ENCODE peak calls at places on chromosomes 16 and 17, in four cellular contexts. J is right lobe of liver; Q is CD8-positive, alpha-beta T cell; X is GM12878. B is an unnamed sample. For H3K4me1, the result is how much of the 10 kb centered on the place peaks cover.

GRCh38 chr16:57563761-57564160 is 21.3 kb downstream of the ADGRG5 start:
- DNase-seq in J (no peak), Q (no peak), X (no peak), B (no peak)

GRCh38 chr16:3131755-3132377 is 3.0 kb upstream of the ZNF213 start:
- DNase-seq in J (no peak), Q (peak), X (no peak), B (no peak)

GRCh38 chr17:17957584-17957916 is 14.7 kb downstream of the TOM1L2 start:
- DNase-seq in J (no peak), Q (no peak), X (no peak), B (no peak)

GRCh38 chr16:3656491-3657468 is 2.3 kb downstream of the DNASE1 start:
- DNase-seq in J (peak), Q (no peak), X (no peak), B (no peak)

GRCh38 chr17:28684963-28685362 is 23.0 kb downstream of the SUPT6H start:
- DNase-seq in J (no peak), Q (no peak), X (no peak), B (no peak)

GRCh38 chr16:82598766-82599165 is 28.0 kb upstream of the CDH13 start:
- DNase-seq in J (no peak), Q (no peak), X (no peak), B (no peak)

GRCh38 chr17:44432254-44433157 is 43.1 kb upstream of the ITGA2B start:
- DNase-seq in J (no peak), Q (no peak), X (no peak), B (no peak)

GRCh38 chr17:42759982-42760651 is 910 bp upstream of the RAMP2 start:
- DNase-seq in J (no peak), Q (no peak), X (no peak), B (no peak)

GRCh38 chr16:11188801-11189740 is 66.9 kb downstream of the SOCS1 start:
- DNase-seq in J (no peak), Q (no peak), X (no peak), B (no peak)

GRCh38 chr17:55722742-55723487 is at the start of gene TMEM100:
- DNase-seq in J (no peak), Q (no peak), X (no peak), B (no peak)

GRCh38 chr17:58330997-58331814 is 2.6 kb upstream of the TSPOAP1 start:
- DNase-seq in J (peak), Q (peak), X (no peak), B (no peak)

GRCh38 chr16:83393196-83393981 is 414.4 kb upstream of the HSBP1 start:
- DNase-seq in J (no peak), Q (no peak), X (no peak), B (no peak)

GRCh38 chr16:49181812-49182211 is 99.8 kb downstream of the CBLN1 start:
- DNase-seq in J (no peak), Q (no peak), X (no peak), B (no peak)

GRCh38 chr16:83802135-83802534 is 5.6 kb upstream of the HSBP1 start:
- DNase-seq in J (no peak), Q (no peak), X (no peak), B (no peak)

GRCh38 chr17:41772218-41772585 is 14.3 kb downstream of the JUP start:
- DNase-seq in J (no peak), Q (no peak), X (no peak), B (no peak)

GRCh38 chr16:77112701-77113100 is 78.3 kb upstream of the MON1B start:
- DNase-seq in J (no peak), Q (no peak), X (no peak), B (no peak)

GRCh38 chr17:67615736-67616135 is 102.0 kb upstream of the NOL11 start:
- DNase-seq in J (no peak), Q (no peak), X (no peak), B (no peak)

GRCh38 chr17:8556074-8556473 is 74.5 kb downstream of the MYH10 start:
- DNase-seq in J (no peak), Q (no peak), X (no peak), B (no peak)

DNA sequence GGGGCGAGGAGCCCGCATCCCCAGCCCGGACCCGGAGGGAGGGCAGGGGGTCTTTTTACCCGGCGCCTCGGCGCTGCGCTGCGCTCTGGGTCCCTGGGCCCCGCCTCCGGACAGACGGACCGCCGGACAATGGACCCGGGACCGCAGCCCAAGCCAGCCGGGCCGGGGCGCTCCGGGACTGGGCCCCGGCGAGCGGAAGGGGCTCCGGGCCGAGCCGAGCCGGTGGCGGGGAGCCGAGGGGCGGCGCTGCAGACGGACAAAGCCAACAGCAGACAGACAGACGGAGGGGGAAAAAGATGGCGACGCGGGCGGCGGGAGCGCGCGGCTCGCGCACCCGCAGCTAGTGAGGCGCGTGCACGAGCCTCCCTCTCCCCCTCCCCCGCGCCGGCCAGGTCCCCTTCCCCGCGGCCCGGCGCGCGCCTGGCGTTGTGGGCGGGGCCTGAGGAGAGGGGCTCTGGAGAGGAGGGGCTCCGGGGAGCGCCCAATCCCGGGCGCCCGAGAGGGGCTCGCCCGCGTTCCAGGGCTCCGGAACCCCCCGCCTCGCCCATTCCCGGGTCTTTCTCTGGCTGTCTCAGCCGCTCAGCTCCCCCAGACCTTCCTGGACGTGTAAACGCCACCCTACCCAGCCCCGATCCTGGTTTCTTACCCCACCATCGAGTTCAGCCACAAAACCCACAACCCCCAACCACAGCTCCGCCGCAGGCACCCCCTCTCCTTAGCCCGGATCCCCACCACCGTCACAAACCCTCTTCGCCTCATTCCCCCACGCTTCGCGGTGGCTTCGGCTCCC is at the start of gene ZNF821:
- DNase-seq in J (peak), Q (peak), X (no peak), B (no peak)
- TF ChIP-seq CTCF in J (peak), Q (no peak), X (peak), B (no peak)

DNA sequence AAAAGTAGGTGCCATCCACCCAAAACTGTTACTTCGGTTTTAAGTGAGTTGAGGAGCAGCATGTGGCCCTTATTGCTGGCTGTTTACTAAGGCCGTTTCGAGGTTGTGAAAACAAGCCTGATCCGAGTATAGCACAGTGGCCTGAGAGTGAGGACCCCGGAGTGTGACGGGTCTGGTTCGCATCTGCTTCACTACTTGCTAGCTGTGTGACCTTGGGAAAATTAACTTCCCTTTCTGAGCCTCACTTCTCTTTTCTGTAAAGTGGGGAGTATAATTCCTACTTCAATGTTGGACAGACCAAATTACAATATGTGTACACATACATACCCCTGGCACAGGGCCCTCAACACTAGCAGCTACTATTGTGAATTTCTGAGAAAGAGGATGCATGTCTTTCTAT is 11.7 kb upstream of the HEATR6 start:
- DNase-seq in J (no peak), Q (no peak), X (no peak), B (no peak)
- H3K4me1 ChIP-seq in J (under half), Q (under half), X (under half), B (under half)

GRCh38 chr17:75240394-75241142 is 20.8 kb downstream of the GGA3 start:
- DNase-seq in J (no peak), Q (no peak), X (no peak), B (no peak)
- H3K27ac ChIP-seq in J (no peak), Q (no peak), X (no peak), B (peak)

GRCh38 chr16:68994324-68994723 is 111.1 kb upstream of the HAS3 start:
- DNase-seq in J (no peak), Q (no peak), X (no peak), B (no peak)
- TF ChIP-seq CTCF in J (no peak), Q (no peak), X (no peak), B (no peak)

DNA sequence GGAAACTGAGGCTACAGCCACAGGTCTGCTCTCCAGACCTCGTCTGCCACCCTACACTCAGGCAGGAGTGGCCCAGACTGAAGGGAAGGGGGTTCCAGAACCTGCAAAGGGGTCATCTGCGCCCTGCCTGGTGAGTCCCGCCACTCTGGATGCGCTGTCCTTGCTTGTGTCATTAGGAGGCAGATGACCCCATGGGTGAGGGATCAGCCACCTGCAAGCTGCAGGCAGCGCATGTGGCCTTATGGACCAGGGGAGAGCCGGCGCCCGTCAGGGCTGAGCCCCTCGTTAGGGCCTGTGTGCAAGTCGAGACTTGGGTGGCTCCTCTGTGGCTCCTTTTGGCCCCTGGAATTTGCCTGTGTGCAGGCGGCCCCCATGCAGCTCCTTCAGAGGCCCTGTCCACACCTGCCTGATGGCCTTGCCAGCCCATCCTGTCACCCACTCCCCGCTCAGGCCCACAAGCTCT is 5.7 kb downstream of the ZFPM1 start:
- DNase-seq in J (no peak), Q (no peak), X (no peak), B (no peak)
- H3K4me1 ChIP-seq in J (under half), Q (under half), X (under half), B (under half)

DNA sequence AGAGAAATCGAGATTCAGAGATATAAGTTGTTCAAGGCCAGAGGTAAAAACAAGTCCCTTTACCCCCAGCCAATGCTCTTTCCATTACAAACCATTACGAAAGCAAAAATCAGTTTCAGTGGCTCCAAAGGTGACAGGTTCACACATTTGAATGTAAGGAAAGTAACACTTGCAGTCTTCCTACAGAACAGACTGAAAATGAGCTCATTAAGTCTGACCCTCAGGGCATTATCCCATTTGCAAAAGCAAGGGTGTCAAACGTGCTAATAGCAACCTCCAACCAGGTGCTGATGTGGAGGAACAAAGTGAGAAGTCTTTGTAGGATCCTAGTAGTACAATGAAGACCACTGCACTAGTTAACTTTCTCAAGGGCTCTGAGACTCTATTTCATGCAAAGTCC is 65.2 kb downstream of the XPO6 start:
- DNase-seq in J (no peak), Q (no peak), X (no peak), B (no peak)
- H3K27ac ChIP-seq in J (no peak), Q (no peak), X (no peak), B (no peak)

DNA sequence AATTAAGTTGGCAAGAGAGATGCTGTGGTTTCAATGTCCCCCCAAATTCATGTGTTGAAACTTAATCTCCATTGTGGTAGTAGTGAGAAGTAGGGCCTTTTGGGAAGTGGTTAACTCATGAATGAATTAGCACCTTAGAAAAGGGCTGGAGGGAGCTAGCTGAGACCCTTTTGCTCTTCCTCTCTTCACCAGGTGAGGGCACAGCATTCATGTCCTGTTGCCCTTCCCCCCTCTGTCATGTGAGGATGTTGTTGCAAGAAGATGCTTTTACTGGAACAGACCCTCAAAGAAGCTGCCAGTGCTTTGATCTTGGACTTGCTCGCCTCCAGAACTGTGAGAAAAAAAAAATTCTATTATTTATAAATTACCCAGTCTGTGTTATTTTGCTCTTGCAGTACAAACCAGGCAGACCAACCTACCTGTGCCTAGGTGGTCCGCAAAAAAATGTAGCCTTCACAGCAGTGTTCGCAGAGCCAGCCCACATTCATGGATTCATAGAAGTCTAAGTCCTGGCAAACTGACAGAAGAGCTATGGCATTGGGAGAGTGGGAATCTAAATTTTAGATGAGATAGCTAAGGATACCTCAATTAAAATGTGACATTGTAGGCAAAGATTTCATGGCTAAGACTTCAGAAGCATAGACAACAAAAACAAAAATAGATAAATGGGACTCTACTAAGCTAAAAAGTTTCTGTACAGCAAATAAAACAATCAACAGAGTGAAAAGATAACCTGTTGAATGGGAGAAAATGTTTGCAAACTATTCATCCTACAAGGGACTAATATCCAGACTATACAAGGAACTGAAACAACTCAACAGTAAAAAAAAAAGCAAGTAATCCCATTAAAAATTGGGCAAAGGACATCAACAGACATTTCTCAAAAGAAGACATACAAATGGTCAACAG is 32.0 kb upstream of the ABCA5 start:
- DNase-seq in J (no peak), Q (no peak), X (peak), B (no peak)
- TF ChIP-seq CTCF in J (no peak), Q (no peak), X (peak), B (no peak)

B was measured in esophagus squamous epithelium.